ENCODE peak calls at places on chromosome 9, in eight cellular contexts. N is cardiac muscle cell, X is adipocyte, Y is HAP-1, K is PC-9, P is tibial nerve, W is NT2/D1, V is tibial artery. I is an unnamed sample. For H3K36me3 and H3K4me1, the result is how much of the 10 kb centered on the place peaks cover.

GRCh38 chr9:107614765-107615164 is 125.2 kb upstream of the KLF4 start:
- DNase-seq in N (no peak), X (no peak), Y (no peak), K (no peak), P (no peak), W (no peak), V (no peak), I (no peak)

GRCh38 chr9:16348531-16348930 is 521.9 kb downstream of the BNC2 start:
- DNase-seq in N (peak), X (no peak), Y (no peak), K (no peak), P (no peak), W (no peak), V (no peak), I (no peak)

GRCh38 chr9:22395585-22396205 is 50.9 kb upstream of the DMRTA1 start:
- DNase-seq in N (no peak), X (no peak), Y (no peak), K (peak), P (no peak), W (no peak), V (no peak), I (no peak)

GRCh38 chr9:83199240-83199639 is 136.3 kb upstream of the RASEF start:
- DNase-seq in N (peak), X (peak), Y (no peak), K (peak), P (peak), W (no peak), V (no peak), I (peak)

GRCh38 chr9:131678499-131679111 is 61.3 kb downstream of the RAPGEF1 start:
- DNase-seq in N (peak), X (peak), Y (peak), K (peak), P (peak), W (no peak), V (peak), I (no peak)

GRCh38 chr9:130672466-130672865 is 8.1 kb downstream of the PRDM12 start:
- DNase-seq in N (no peak), X (no peak), Y (no peak), K (no peak), P (no peak), W (no peak), V (no peak), I (peak)

GRCh38 chr9:126401581-126401980 is 75.0 kb downstream of the MVB12B start:
- DNase-seq in N (no peak), X (no peak), Y (no peak), K (no peak), P (no peak), W (no peak), V (no peak), I (no peak)

GRCh38 chr9:15512889-15513288 is 2.1 kb upstream of the PSIP1 start:
- DNase-seq in N (no peak), X (no peak), Y (no peak), K (no peak), P (no peak), W (peak), V (no peak), I (no peak)

GRCh38 chr9:115328228-115328627 is 210.3 kb upstream of the TNC start:
- DNase-seq in N (peak), X (peak), Y (no peak), K (no peak), P (no peak), W (no peak), V (peak), I (no peak)

GRCh38 chr9:37908698-37909186 is 4.8 kb upstream of the SLC25A51 start:
- DNase-seq in N (peak), X (peak), Y (no peak), K (peak), P (peak), W (no peak), V (peak), I (no peak)

GRCh38 chr9:108761530-108762347 is 94.0 kb downstream of the ACTL7B start:
- DNase-seq in N (peak), X (peak), Y (peak), K (no peak), P (peak), W (peak), V (no peak), I (peak)

GRCh38 chr9:132791699-132792240 is 86.3 kb downstream of the AK8 start:
- DNase-seq in N (no peak), X (no peak), Y (no peak), K (no peak), P (no peak), W (no peak), V (peak), I (no peak)

GRCh38 chr9:20650750-20651299 is 28.5 kb upstream of the MLLT3 start:
- DNase-seq in N (no peak), X (no peak), Y (no peak), K (no peak), P (no peak), W (no peak), V (no peak), I (no peak)

GRCh38 chr9:136476369-136477150 is 6.3 kb downstream of the SEC16A start:
- DNase-seq in N (no peak), X (no peak), Y (no peak), K (no peak), P (no peak), W (no peak), V (no peak), I (no peak)

GRCh38 chr9:87714819-87715218 is 11.1 kb upstream of the CTSL start:
- DNase-seq in N (peak), X (peak), Y (no peak), K (peak), P (peak), W (no peak), V (no peak), I (no peak)

GRCh38 chr9:130780865-130781504 is 54.1 kb upstream of the ABL1 start:
- DNase-seq in N (peak), X (peak), Y (peak), K (no peak), P (peak), W (no peak), V (peak), I (peak)

GRCh38 chr9:84239341-84239740 is 101.2 kb downstream of the SLC28A3 start:
- DNase-seq in N (peak), X (no peak), Y (no peak), K (no peak), P (no peak), W (no peak), V (no peak), I (no peak)

GRCh38 chr9:93025736-93026135 is 32.8 kb upstream of the SUSD3 start:
- DNase-seq in N (no peak), X (no peak), Y (no peak), K (no peak), P (no peak), W (no peak), V (no peak), I (no peak)

GRCh38 chr9:131008909-131009618 is at the start of gene LAMC3:
- DNase-seq in N (peak), X (peak), Y (peak), K (no peak), P (no peak), W (no peak), V (no peak), I (peak)

GRCh38 chr9:4221936-4222335 is 77.9 kb downstream of the GLIS3 start:
- DNase-seq in N (no peak), X (no peak), Y (no peak), K (no peak), P (no peak), W (no peak), V (no peak), I (no peak)

GRCh38 chr9:37936965-37937364 is 33.0 kb upstream of the SLC25A51 start:
- DNase-seq in N (peak), X (peak), Y (no peak), K (no peak), P (no peak), W (peak), V (no peak), I (peak)

GRCh38 chr9:125514468-125514867 is 192.5 kb downstream of the MAPKAP1 start:
- DNase-seq in N (no peak), X (no peak), Y (no peak), K (no peak), P (no peak), W (no peak), V (no peak), I (no peak)

GRCh38 chr9:120877276-120878034 is 467 bp upstream of the PHF19 start:
- DNase-seq in N (peak), X (peak), Y (peak), K (peak), P (peak), W (no peak), V (peak), I (peak)

GRCh38 chr9:90365646-90366045 is 277.0 kb downstream of the DIRAS2 start:
- DNase-seq in N (peak), X (peak), Y (no peak), K (no peak), P (no peak), W (no peak), V (no peak), I (peak)

GRCh38 chr9:69339620-69340019 is 14.6 kb downstream of the ENTREP1 start:
- DNase-seq in N (no peak), X (no peak), Y (no peak), K (no peak), P (no peak), W (no peak), V (no peak), I (no peak)

GRCh38 chr9:7982907-7983306 is 183.3 kb upstream of the DMAC1 start:
- DNase-seq in N (no peak), X (no peak), Y (no peak), K (no peak), P (no peak), W (no peak), V (no peak), I (no peak)

GRCh38 chr9:97857603-97858392 is 4.8 kb downstream of the FOXE1 start:
- DNase-seq in N (no peak), X (no peak), Y (no peak), K (no peak), P (no peak), W (no peak), V (no peak), I (no peak)

GRCh38 chr9:3972687-3973086 is 327.2 kb downstream of the GLIS3 start:
- DNase-seq in N (no peak), X (no peak), Y (no peak), K (no peak), P (no peak), W (no peak), V (no peak), I (no peak)

GRCh38 chr9:97682242-97682641 is 14.9 kb downstream of the XPA start:
- DNase-seq in N (no peak), X (no peak), Y (peak), K (no peak), P (no peak), W (no peak), V (no peak), I (no peak)

GRCh38 chr9:87434341-87434740 is 63.3 kb upstream of the DAPK1 start:
- DNase-seq in N (no peak), X (no peak), Y (no peak), K (no peak), P (no peak), W (no peak), V (no peak), I (no peak)

GRCh38 chr9:32344551-32345182 is 39.8 kb upstream of the ACO1 start:
- DNase-seq in N (peak), X (peak), Y (no peak), K (no peak), P (no peak), W (peak), V (no peak), I (no peak)

GRCh38 chr9:130336027-130336595 is 70.6 kb downstream of the HMCN2 start:
- DNase-seq in N (no peak), X (no peak), Y (no peak), K (no peak), P (no peak), W (no peak), V (no peak), I (no peak)

GRCh38 chr9:136962701-136963248 is 10.7 kb downstream of the LCN12 start:
- DNase-seq in N (no peak), X (no peak), Y (no peak), K (no peak), P (no peak), W (no peak), V (no peak), I (no peak)

GRCh38 chr9:94975480-94976452 is 249.3 kb downstream of the AOPEP start:
- DNase-seq in N (no peak), X (no peak), Y (no peak), K (no peak), P (no peak), W (no peak), V (no peak), I (no peak)

DNA sequence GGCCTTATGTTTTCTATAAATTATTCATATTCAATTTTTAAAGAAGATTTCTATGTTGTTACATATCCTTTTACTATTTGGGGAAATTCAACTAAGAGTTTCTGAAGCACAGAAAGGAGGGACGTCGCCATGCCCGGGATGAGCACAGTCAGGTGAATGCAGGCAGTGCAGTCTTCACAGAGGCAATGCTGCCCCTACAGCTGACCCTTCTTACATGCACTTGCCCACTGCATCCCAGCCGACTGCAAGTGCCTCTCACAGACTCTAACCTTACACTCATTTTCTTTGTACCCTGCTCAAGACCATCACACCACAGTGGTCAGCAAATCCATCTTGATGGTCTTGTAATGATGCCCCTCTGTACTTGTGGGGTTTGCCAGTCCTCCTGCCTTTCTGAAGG is 73.8 kb downstream of the SHC3 start:
- DNase-seq in N (no peak), X (no peak), Y (no peak), K (no peak), P (no peak), W (no peak), V (no peak), I (no peak)
- H3K36me3 ChIP-seq in N (under half), X (under half), Y (under half), K (under half), P (under half), W (under half), V (under half), I (under half)

GRCh38 chr9:104635471-104635870 is 17.5 kb upstream of the OR13C9 start:
- DNase-seq in N (no peak), X (no peak), Y (no peak), K (no peak), P (no peak), W (no peak), V (no peak), I (no peak)
- H3K4me1 ChIP-seq in N (under half), X (under half), Y (under half), K (under half), P (under half), W (under half), V (under half), I (under half)

GRCh38 chr9:127753148-127753547 is 18.1 kb upstream of the TOR2A start:
- DNase-seq in N (no peak), X (no peak), Y (no peak), K (no peak), P (no peak), W (no peak), V (no peak), I (no peak)
- H3K36me3 ChIP-seq in N (under half), X (under half), Y (under half), K (under half), P (under half), W (under half), V (under half), I (under half)

GRCh38 chr9:99095565-99095964 is 9.3 kb upstream of the TGFBR1 start:
- DNase-seq in N (no peak), X (no peak), Y (no peak), K (no peak), P (no peak), W (no peak), V (no peak), I (no peak)
- H3K4me1 ChIP-seq in N (under half), X (under half), Y (under half), K (under half), P (under half), W (under half), V (under half), I (under half)

DNA sequence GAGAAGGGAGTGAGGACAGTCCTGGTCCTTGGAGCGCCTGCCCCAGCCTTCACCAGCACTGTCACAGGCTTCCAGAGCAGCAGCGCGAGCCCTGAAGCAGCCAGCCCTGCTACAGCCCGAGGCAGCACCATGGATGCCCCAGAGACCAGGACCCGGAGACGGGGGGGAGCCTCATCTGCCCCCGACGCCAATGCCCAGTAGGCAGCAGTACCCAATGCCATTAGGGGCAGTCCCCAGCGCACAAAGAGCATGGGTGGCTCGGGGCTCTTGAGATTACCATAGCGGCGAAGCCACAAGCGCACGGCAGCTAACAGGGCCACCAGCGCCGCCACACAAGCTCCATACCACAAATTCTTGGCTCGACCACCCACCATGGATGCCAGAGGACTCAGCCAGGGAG is 4.9 kb downstream of the PIGO start:
- DNase-seq in N (no peak), X (no peak), Y (no peak), K (no peak), P (no peak), W (no peak), V (no peak), I (no peak)
- H3K36me3 ChIP-seq in N (under half), X (half or more), Y (half or more), K (under half), P (half or more), W (half or more), V (half or more), I (under half)

DNA sequence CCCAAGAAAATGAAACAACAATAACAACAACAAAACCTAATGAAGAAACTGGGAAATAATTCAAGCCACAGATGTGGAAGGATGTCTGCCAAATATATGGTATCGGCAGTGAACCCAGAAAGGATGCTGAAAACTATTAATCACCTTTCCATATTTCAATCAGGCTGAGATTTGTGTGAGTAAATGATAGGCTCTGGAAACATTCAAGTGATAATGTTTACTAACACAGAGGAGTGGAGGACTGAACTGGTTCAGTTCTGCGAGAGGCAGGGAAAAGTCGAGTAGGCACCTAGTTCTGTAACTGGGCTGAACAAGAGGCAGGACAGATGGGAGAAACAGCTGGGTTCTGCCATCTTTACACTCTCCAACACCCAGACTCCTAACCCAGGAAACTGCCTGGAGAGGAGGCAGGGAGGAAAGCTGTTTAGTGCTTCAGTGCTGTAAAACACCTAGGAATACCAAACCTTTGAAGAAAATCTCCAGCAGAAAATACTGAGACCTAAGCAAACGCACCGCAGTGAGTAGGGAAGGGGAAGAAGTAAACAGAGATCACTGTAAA is 96.8 kb upstream of the GNA14 start:
- DNase-seq in N (no peak), X (no peak), Y (no peak), K (no peak), P (no peak), W (no peak), V (no peak), I (no peak)
- H3K4me1 ChIP-seq in N (under half), X (under half), Y (under half), K (under half), P (under half), W (under half), V (under half), I (under half)

DNA sequence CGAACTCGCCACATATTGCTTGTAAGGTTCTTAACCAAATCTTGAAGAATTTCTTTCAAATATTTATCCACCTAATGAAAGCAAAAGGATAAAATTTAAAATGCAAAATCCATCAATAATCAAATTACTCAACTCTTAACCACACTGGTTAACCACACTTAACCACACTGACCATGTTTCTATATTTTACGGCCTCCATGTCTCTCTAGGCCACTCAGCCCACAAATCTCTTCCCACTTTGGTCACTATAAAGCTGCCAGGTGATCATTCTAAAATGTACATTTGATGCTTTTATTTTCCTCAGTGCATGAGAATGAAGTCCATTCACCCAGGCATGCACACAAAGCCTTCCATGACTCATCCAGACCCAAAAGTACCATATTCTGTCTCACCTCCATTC is 56.4 kb upstream of the OR2K2 start:
- DNase-seq in N (no peak), X (no peak), Y (no peak), K (no peak), P (no peak), W (no peak), V (no peak), I (no peak)
- H3K36me3 ChIP-seq in N (half or more), X (half or more), Y (half or more), K (under half), P (half or more), W (half or more), V (half or more), I (half or more)

I was measured in BE2C.